ENCODE peak calls at places on chromosomes 6 and 20, in six cellular contexts. B is ascending aorta, K is AG09319, G is foreskin fibroblast, A is lower leg skin, S is GM20000. U is an unnamed sample.

GRCh38 chr20:53672484-53673129 is 79.0 kb upstream of the ZNF217 start:
- DNase-seq in B (no peak), K (no peak), G (peak; percentile 48), A (no peak), S (no peak), U (no peak)

GRCh38 chr20:35360033-35360432 is 51.7 kb downstream of the UQCC1 start:
- DNase-seq in B (no peak), K (no peak), G (no peak), A (no peak), S (no peak), U (no peak)

GRCh38 chr6:123899745-123900144 is 96.1 kb downstream of the NKAIN2 start:
- DNase-seq in B (no peak), K (no peak), G (no peak), A (no peak), S (no peak), U (no peak)

GRCh38 chr20:14193443-14193842 is 144.0 kb downstream of the FLRT3 start:
- DNase-seq in B (no peak), K (no peak), G (no peak), A (no peak), S (no peak), U (no peak)

GRCh38 chr6:116008470-116009229 is 52.0 kb downstream of the FRK start:
- DNase-seq in B (no peak), K (no peak), G (peak; percentile 82), A (no peak), S (no peak), U (peak; percentile 70)

GRCh38 chr6:24720604-24721460 is 1.9 kb upstream of the C6orf62 start:
- DNase-seq in B (peak; percentile 100), K (peak; percentile 100), G (peak; percentile 100), A (peak; percentile 100), S (peak; percentile 96), U (peak; percentile 100)

GRCh38 chr6:117906905-117907599 is at the start of gene SLC35F1:
- DNase-seq in B (no peak), K (no peak), G (peak; percentile 38), A (no peak), S (peak; percentile 78), U (peak; percentile 81)

GRCh38 chr6:155340464-155341129 is 26.3 kb upstream of the TFB1M start:
- DNase-seq in B (no peak), K (peak; percentile 23), G (peak; percentile 54), A (no peak), S (no peak), U (no peak)

GRCh38 chr20:63232235-63233060 is 3.3 kb upstream of the BIRC7 start:
- DNase-seq in B (no peak), K (peak; percentile 46), G (peak; percentile 84), A (no peak), S (no peak), U (no peak)

GRCh38 chr6:37244430-37245310 is 12.9 kb upstream of the TBC1D22B start:
- DNase-seq in B (peak; percentile 86), K (peak; percentile 100), G (peak; percentile 100), A (peak; percentile 93), S (no peak), U (no peak)

GRCh38 chr6:2478200-2478599 is 232.8 kb upstream of the GMDS start:
- DNase-seq in B (no peak), K (no peak), G (peak; percentile 36), A (no peak), S (no peak), U (peak; percentile 80)

GRCh38 chr20:17617868-17618672 is 48.2 kb downstream of the DSTN start:
- DNase-seq in B (no peak), K (no peak), G (no peak), A (no peak), S (no peak), U (no peak)
- TF ChIP-seq CTCF in B (no peak), K (no peak), G (no peak), A (no peak), S (no peak), U (no peak)

DNA sequence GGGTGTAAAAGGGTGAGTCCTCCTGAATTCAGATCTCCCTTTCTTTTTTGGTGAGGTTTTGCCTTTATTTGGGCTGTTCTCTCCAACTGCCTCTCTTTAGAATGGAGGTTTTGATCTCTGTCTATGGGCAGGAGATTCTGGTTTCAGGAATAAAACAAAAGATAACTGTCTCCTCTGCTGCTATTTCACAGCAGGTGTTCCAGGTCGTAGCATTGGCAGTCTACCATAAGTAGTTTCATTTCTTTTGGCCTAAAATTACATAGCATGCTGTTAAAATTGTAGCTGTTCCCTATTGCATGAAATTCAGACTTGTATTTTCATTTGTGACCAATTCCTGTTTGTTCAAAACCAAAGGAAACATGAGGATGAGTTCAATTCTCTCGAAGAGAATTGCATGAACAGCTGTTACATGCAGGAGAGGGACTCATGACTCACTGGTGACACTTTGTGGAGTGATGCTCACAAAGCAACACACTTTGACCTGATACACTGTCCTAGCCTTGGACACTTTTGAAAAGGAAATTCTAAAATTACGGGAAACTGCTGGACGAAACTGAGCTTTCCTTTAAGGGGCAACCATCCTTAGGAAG is 76.8 kb upstream of the SIRPG start:
- DNase-seq in B (no peak), K (no peak), G (peak; percentile 8), A (no peak), S (peak; percentile 62), U (no peak)
- TF ChIP-seq CTCF in B (no peak), K (no peak), G (no peak), A (no peak), S (peak; percentile 9), U (no peak)

GRCh38 chr6:7993952-7994351 is 70.2 kb downstream of the BLOC1S5 start:
- DNase-seq in B (no peak), K (no peak), G (no peak), A (no peak), S (no peak), U (no peak)

GRCh38 chr6:7993399-7993798 is 70.8 kb downstream of the BLOC1S5 start:
- DNase-seq in B (no peak), K (no peak), G (no peak), A (no peak), S (no peak), U (no peak)

GRCh38 chr6:7991536-7991935 is 72.7 kb downstream of the BLOC1S5 start:
- DNase-seq in B (no peak), K (no peak), G (no peak), A (no peak), S (no peak), U (no peak)

GRCh38 chr6:7996538-7997225 is 67.5 kb downstream of the BLOC1S5 start:
- DNase-seq in B (no peak), K (no peak), G (peak; percentile 84), A (no peak), S (no peak), U (peak; percentile 92)

GRCh38 chr6:7991992-7992815 is 72.0 kb downstream of the BLOC1S5 start:
- DNase-seq in B (no peak), K (peak; percentile 76), G (peak; percentile 85), A (no peak), S (peak; percentile 79), U (no peak)
- TF ChIP-seq CTCF in B (peak; percentile 24), K (peak; percentile 43), G (peak; percentile 40), A (no peak), S (no peak), U (peak; percentile 65)

DNA sequence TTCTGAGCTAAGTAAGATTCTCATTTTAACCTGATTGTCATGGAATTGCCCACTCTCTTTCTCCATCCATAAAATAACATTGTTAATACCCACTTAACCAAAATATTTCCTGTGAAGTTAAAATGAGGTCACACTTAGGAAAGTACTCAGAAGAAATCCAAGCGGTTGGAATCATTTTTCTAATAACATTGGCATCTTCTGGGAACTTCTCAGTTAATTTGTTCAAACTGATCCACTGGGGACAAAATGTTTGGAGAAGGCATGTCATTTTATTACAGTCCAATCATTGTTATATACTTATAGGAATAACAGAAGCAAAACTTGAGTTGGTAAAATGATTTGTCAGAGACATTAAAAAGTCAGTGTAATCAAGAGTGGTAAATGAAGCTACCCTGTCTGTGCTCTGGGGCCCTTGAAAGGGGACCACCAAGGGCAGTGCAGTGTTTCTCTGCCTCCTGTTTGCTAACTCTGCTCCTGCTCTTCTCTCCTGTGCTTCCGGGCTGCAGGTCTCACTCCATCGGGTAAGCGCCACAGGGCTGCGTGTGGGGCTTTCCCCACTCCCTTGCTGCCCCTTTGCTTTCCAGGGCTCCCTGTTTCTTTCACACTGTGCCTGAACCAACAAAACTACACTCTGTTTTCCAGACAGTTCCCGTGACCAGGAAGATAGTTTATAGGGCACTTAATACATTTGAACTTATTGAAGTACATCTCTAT is 50.1 kb downstream of the HDDC2 start:
- DNase-seq in B (no peak), K (no peak), G (no peak), A (no peak), S (no peak), U (peak; percentile 22)
- TF ChIP-seq CTCF in B (no peak), K (no peak), G (no peak), A (no peak), S (no peak), U (no peak)

GRCh38 chr6:82179415-82179814 is 68.1 kb downstream of the IBTK start:
- DNase-seq in B (no peak), K (no peak), G (peak; percentile 22), A (no peak), S (no peak), U (no peak)

GRCh38 chr6:82182756-82183155 is 64.8 kb downstream of the IBTK start:
- DNase-seq in B (no peak), K (no peak), G (peak; percentile 56), A (no peak), S (peak; percentile 3), U (peak; percentile 27)

GRCh38 chr6:82176616-82177015 is 70.9 kb downstream of the IBTK start:
- DNase-seq in B (no peak), K (no peak), G (no peak), A (no peak), S (no peak), U (no peak)

GRCh38 chr6:82178759-82179112 is 68.8 kb downstream of the IBTK start:
- DNase-seq in B (no peak), K (no peak), G (peak; percentile 16), A (no peak), S (no peak), U (no peak)

DNA sequence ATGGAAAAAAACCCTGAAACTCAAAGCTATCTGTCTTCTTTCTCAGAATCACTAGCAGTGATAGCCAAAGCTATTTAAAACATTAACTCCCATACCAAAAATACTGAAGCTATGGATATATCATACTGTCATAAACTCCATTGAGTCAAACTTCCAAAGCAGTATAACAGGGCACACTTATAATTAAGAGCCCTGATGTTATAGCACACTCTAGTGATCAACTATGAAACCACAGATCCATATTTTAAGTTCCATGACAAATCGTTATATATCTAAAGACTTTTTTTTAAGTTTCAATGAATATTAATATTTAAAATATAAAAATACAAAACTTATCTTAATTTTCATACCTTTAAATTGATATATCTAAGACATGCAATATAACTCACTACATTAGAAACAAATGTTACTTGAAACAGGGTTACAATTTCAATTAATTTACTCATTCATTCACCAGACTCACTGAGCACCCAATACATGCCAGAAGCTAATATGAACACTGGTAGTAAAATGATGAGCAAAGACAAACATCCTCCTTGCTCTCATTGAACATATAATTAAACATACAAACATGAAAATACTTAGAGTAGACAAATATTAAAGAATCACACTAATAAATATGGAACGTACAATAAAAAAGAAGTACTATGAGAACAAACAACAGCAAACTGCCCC is 69.3 kb downstream of the IBTK start:
- DNase-seq in B (no peak), K (peak; percentile 12), G (peak; percentile 69), A (no peak), S (no peak), U (peak; percentile 64)
- TF ChIP-seq CTCF in B (peak; percentile 61), K (peak; percentile 62), G (peak; percentile 39), A (no peak), S (no peak), U (peak; percentile 52)

GRCh38 chr6:126176266-126176665 is 163.6 kb upstream of the CENPW start:
- DNase-seq in B (no peak), K (no peak), G (peak; percentile 51), A (no peak), S (no peak), U (peak; percentile 20)
- TF ChIP-seq CTCF in B (no peak), K (peak; percentile 8), G (peak; percentile 25), A (no peak), S (no peak), U (peak; percentile 42)

U was measured in cardiac muscle cell.